ENCODE peak calls at places on chromosome 2, in ten cellular contexts. J, Z, H, Q, V, M, S, I, G and O are unnamed samples. For H3K4me1, the result is how much of the 10 kb centered on the place peaks cover.

GRCh38 chr2:155145758-155146229 is 447.3 kb downstream of the KCNJ3 start:
- DNase-seq in G (no peak), S (no peak), M (no peak), Q (no peak), Z (no peak), V (no peak), H (no peak), I (no peak), J (no peak), O (no peak)

GRCh38 chr2:224951723-224952481 is 90.4 kb downstream of the DOCK10 start:
- DNase-seq in J (no peak), S (no peak), M (no peak), I (no peak), H (no peak), V (no peak), Z (no peak), G (peak), Q (no peak), O (no peak)

GRCh38 chr2:240987588-240987987 is 10.8 kb upstream of the SNED1 start:
- DNase-seq in M (no peak), G (no peak), H (peak), S (peak), V (no peak), Z (peak), J (no peak), I (peak), Q (no peak), O (peak)

GRCh38 chr2:159795781-159796667 is 2.0 kb downstream of the CD302 start:
- DNase-seq in V (no peak), S (no peak), Z (no peak), M (no peak), I (no peak), G (no peak), J (no peak), H (no peak), Q (no peak), O (no peak)

GRCh38 chr2:195488567-195488966 is 168.5 kb upstream of the SLC39A10 start:
- DNase-seq in J (no peak), H (no peak), I (no peak), Z (no peak), Q (no peak), M (no peak), S (no peak), V (no peak), G (no peak), O (no peak)

GRCh38 chr2:1147873-1148612 is 197.4 kb downstream of the SNTG2 start:
- DNase-seq in G (no peak), Q (no peak), V (no peak), I (no peak), J (no peak), M (no peak), Z (peak), H (no peak), S (no peak), O (no peak)

GRCh38 chr2:151302879-151303278 is 13.4 kb upstream of the NMI start:
- DNase-seq in J (peak), Z (no peak), G (no peak), M (no peak), V (no peak), S (no peak), Q (no peak), H (no peak), I (no peak), O (no peak)

GRCh38 chr2:238320648-238321281 is 447 bp downstream of the TRAF3IP1 start:
- DNase-seq in J (peak), S (peak), M (peak), Q (no peak), V (no peak), I (no peak), H (no peak), Z (no peak), G (no peak), O (peak)

GRCh38 chr2:12587228-12587627 is 129.5 kb upstream of the TRIB2 start:
- DNase-seq in I (no peak), G (no peak), Z (no peak), J (no peak), H (no peak), V (no peak), S (no peak), Q (no peak), M (no peak), O (no peak)

GRCh38 chr2:160427629-160428424 is 65.8 kb downstream of the RBMS1 start:
- DNase-seq in S (no peak), Z (no peak), J (no peak), G (no peak), V (no peak), H (no peak), I (no peak), Q (no peak), M (no peak), O (no peak)

GRCh38 chr2:237895544-237896506 is 36.4 kb downstream of the RAMP1 start:
- DNase-seq in H (peak), G (no peak), V (peak), Q (peak), M (no peak), I (peak), Z (peak), J (no peak), S (peak), O (peak)

GRCh38 chr2:133241231-133241575 is 327.1 kb downstream of the NCKAP5 start:
- DNase-seq in M (no peak), V (no peak), Q (no peak), J (no peak), Z (no peak), G (no peak), I (no peak), S (no peak), H (no peak), O (no peak)

GRCh38 chr2:218806346-218806978 is 24.5 kb downstream of the CYP27A1 start:
- DNase-seq in Q (peak), S (peak), G (peak), V (peak), H (peak), I (peak), Z (peak), M (no peak), J (peak), O (peak)

GRCh38 chr2:239954166-239955085 is 70.7 kb downstream of the NDUFA10 start:
- DNase-seq in V (peak), M (no peak), Z (no peak), I (no peak), S (no peak), G (no peak), Q (no peak), H (no peak), J (no peak), O (peak)

GRCh38 chr2:186099772-186100171 is 361.2 kb downstream of the FSIP2 start:
- DNase-seq in G (no peak), H (no peak), Z (no peak), I (no peak), Q (no peak), V (no peak), S (no peak), M (no peak), J (no peak), O (no peak)

GRCh38 chr2:127530245-127531132 is 4.2 kb upstream of the IWS1 start:
- DNase-seq in S (no peak), V (no peak), Q (no peak), M (no peak), Z (no peak), J (no peak), G (no peak), I (no peak), H (no peak), O (no peak)

GRCh38 chr2:171317492-171318125 is 116.2 kb downstream of the METTL8 start:
- DNase-seq in G (no peak), Z (no peak), V (no peak), H (no peak), M (no peak), S (no peak), J (no peak), I (no peak), Q (no peak), O (no peak)

GRCh38 chr2:157782057-157782845 is 93.9 kb downstream of the ACVR1 start:
- DNase-seq in I (no peak), J (no peak), Q (peak), G (no peak), S (peak), H (peak), Z (no peak), V (no peak), M (no peak), O (no peak)

GRCh38 chr2:9654429-9655100 is 23.8 kb upstream of the YWHAQ start:
- DNase-seq in V (no peak), J (no peak), H (no peak), S (no peak), Q (no peak), G (no peak), I (no peak), Z (no peak), M (no peak), O (no peak)

GRCh38 chr2:120614901-120615300 is 120.8 kb upstream of the GLI2 start:
- DNase-seq in Q (no peak), J (no peak), V (no peak), M (no peak), I (no peak), Z (no peak), H (no peak), G (no peak), S (no peak), O (no peak)

GRCh38 chr2:17373736-17374135 is 144.5 kb downstream of the RAD51AP2 start:
- DNase-seq in H (no peak), M (no peak), G (no peak), V (no peak), Q (no peak), I (no peak), S (no peak), Z (no peak), J (no peak), O (no peak)

GRCh38 chr2:235051436-235052260 is 99.8 kb downstream of the SH3BP4 start:
- DNase-seq in J (no peak), G (no peak), I (no peak), Q (no peak), Z (no peak), M (no peak), V (no peak), S (no peak), H (no peak), O (no peak)

GRCh38 chr2:33496150-33496549 is 19.7 kb downstream of the RASGRP3 start:
- DNase-seq in J (no peak), Q (no peak), M (no peak), I (no peak), V (no peak), S (no peak), Z (no peak), H (no peak), G (no peak), O (no peak)

GRCh38 chr2:33494877-33495641 is 18.6 kb downstream of the RASGRP3 start:
- DNase-seq in M (no peak), G (no peak), S (no peak), Q (no peak), J (no peak), V (no peak), Z (no peak), H (no peak), I (no peak), O (no peak)

GRCh38 chr2:33494155-33494779 is 17.8 kb downstream of the RASGRP3 start:
- DNase-seq in H (no peak), V (no peak), I (no peak), G (no peak), Q (no peak), Z (no peak), M (no peak), S (no peak), J (no peak), O (no peak)

GRCh38 chr2:33497177-33497787 is 20.8 kb downstream of the RASGRP3 start:
- DNase-seq in I (no peak), Z (no peak), G (no peak), J (no peak), S (no peak), M (no peak), Q (no peak), H (no peak), V (no peak), O (no peak)

DNA sequence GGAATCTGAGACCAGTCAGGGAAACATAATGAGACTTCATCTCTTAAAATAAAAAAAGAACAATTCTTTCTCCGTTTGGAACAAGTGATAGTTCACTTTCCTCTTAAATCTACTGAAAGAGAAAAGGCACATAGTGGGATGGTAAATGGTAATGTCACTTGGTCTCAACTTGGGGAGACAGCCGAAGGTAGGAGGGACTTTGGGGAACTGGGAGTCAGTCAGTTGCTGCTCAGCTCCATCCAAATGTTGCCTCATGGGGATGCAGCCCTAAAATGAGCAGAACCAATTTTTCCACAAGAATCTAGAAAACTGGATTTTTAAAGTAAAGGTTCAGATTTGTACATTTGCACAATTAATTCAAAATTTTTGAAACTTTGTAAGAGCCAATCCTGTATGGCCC is 19.2 kb downstream of the RASGRP3 start:
- DNase-seq in J (no peak), Z (no peak), I (no peak), S (no peak), V (no peak), M (no peak), G (no peak), Q (no peak), H (no peak), O (no peak)
- H3K4me1 ChIP-seq in J (under half), Z (under half), I (under half), S (under half), V (under half), M (under half), G (under half), Q (under half), H (half or more), O (under half)

GRCh38 chr2:21396252-21396651 is 272.5 kb downstream of the TDRD15 start:
- DNase-seq in H (no peak), J (no peak), I (no peak), G (no peak), V (no peak), S (no peak), Q (no peak), M (no peak), Z (peak), O (no peak)

GRCh38 chr2:21386666-21387065 is 262.9 kb downstream of the TDRD15 start:
- DNase-seq in M (no peak), V (no peak), S (no peak), I (no peak), G (no peak), Q (no peak), Z (no peak), H (no peak), J (no peak), O (no peak)

GRCh38 chr2:21395366-21395765 is 271.6 kb downstream of the TDRD15 start:
- DNase-seq in I (no peak), G (no peak), S (no peak), H (no peak), Q (no peak), V (no peak), Z (no peak), J (no peak), M (no peak), O (no peak)

DNA sequence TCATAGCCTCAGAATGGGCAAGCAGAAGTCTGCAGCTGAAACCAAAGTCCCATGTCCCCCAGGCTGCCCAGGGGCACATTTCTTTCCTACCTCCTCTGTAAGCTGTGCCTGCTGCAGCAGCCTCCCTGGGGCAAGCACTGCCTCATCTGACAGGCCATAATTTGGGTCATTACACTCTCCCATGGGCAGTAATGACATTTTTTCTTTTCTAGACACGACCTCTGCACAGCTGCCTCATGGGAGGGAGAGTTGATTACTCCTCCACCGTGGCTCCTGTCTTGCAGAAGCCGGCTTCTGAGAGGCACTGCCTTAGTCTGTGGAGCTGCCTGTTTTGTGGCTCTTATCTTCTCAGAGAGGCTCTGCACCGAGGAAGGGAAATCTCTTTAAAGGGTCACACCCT is 268.9 kb downstream of the TDRD15 start:
- DNase-seq in S (no peak), H (no peak), M (no peak), V (no peak), Z (no peak), G (no peak), I (no peak), J (no peak), Q (no peak), O (no peak)
- TF ChIP-seq POLR2A in S (no peak), H (no peak), M (no peak), V (no peak), Z (no peak), G (no peak), I (no peak), J (no peak), Q (no peak), O (no peak)

GRCh38 chr2:231781798-231782726 is 980 bp upstream of the PDE6D start:
- DNase-seq in G (no peak), I (no peak), M (no peak), Z (no peak), H (no peak), S (no peak), V (no peak), Q (peak), J (peak), O (no peak)
- H3K4me1 ChIP-seq in G (half or more), I (under half), M (under half), Z (under half), H (half or more), S (under half), V (under half), Q (under half), J (under half), O (under half)

DNA sequence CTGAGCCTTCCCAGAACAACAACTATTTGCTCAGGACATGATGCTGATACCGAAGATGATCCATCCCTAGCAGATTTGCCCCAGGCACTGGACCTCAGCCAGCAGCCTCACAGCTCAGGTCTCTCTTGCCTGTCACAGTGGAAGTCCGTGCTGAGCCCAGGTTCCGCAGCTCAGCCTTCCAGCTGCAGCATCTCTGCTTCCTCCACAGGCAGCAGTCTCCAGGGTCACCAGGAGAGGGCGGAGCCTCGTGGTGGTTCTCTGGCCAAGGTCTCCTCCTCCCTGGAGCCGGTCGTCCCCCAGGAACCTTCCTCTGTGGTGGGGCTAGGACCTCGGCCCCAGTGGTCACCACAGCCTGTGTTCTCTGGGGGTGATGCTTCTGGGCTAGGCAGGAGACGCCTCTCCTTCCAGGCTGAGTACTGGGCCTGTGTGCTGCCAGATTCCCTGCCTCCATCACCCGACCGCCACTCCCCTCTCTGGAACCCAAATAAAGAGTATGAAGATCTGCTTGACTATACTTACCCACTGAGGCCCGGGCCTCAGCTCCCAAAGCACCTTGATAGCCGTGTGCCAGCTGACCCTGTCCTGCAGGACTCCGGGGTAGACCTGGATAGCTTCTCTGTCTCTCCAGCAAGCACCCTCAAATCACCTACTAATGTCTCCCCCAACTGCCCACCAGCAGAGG is 15.4 kb downstream of the CEP68 start:
- DNase-seq in G (no peak), S (no peak), V (no peak), Z (peak), H (no peak), J (peak), Q (no peak), M (no peak), I (peak), O (peak)
- TF ChIP-seq POLR2A in G (no peak), S (no peak), V (no peak), Z (no peak), H (no peak), J (no peak), Q (no peak), M (no peak), I (no peak), O (no peak)

GRCh38 chr2:174609261-174609660 is 11.7 kb upstream of the WIPF1 start:
- DNase-seq in V (no peak), Z (no peak), J (no peak), H (no peak), G (peak), S (no peak), I (no peak), Q (no peak), M (no peak), O (no peak)
- H3K4me1 ChIP-seq in V (under half), Z (under half), J (under half), H (under half), G (half or more), S (half or more), I (under half), Q (under half), M (half or more), O (under half)

GRCh38 chr2:73385486-73386341 is at the start of gene ALMS1:
- DNase-seq in V (peak), G (peak), M (peak), S (peak), Z (peak), H (peak), I (peak), Q (peak), J (peak), O (peak)
- TF ChIP-seq POLR2A in V (no peak), G (no peak), M (peak), S (peak), Z (peak), H (peak), I (no peak), Q (peak), J (peak), O (no peak)

GRCh38 chr2:7043689-7044088 is 126.5 kb downstream of the RNF144A start:
- DNase-seq in M (no peak), H (no peak), J (no peak), V (no peak), I (no peak), S (no peak), Z (no peak), Q (no peak), G (no peak), O (no peak)
- H3K4me1 ChIP-seq in M (under half), H (under half), J (under half), V (under half), I (under half), S (under half), Z (under half), Q (under half), G (under half), O (under half)

DNA sequence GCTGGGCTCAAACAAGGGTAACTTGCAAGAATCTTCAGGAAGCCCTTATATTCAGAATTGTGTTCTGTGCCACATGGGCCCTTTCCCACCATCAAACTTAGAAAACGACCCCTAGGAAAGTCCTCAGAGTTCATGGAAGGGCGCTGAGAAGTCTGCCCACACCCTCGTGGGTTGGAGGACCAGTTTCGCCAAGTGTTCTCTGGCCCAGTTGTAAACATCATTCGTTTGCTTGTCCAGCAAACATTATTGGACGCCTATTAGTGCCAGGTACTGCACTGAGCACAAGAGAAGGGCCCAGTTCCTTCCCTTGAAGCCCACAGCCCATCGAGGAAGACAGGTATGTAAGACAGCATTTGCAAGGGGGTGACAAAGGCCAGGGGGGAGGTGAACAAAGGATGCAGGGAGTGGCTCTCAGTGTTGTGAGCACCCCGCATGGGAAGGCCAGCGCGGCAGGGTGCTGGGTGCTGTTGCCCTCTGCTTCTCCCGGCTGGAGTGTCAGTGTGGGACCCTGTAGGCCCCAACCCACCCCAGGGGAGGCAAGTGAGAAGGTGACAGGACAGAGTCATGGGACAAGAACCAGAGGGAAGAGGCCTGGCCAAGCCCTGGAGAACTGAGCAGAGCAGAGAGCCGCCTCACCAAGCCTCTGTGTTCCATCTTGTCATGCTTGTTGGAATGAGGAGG is 60.2 kb upstream of the ALPP start:
- DNase-seq in H (no peak), Q (peak), G (no peak), S (no peak), V (no peak), I (no peak), J (no peak), M (no peak), Z (no peak), O (peak)
- TF ChIP-seq POLR2A in H (no peak), Q (no peak), G (no peak), S (no peak), V (no peak), I (no peak), J (no peak), M (no peak), Z (no peak), O (no peak)